ENCODE peak calls at places on chromosome 12, in five cellular contexts. F, H, P, U and O are unnamed samples.

GRCh38 chr12:80648866-80649265 is 58.6 kb upstream of the MYF6 start:
- DNase-seq in H (no peak), U (no peak), P (peak; percentile 57), F (no peak), O (no peak)

GRCh38 chr12:21656931-21657335 is 709 bp downstream of the LDHB start:
- DNase-seq in P (no peak), F (no peak), U (no peak), H (no peak), O (peak; percentile 53)

GRCh38 chr12:10191865-10192264 is 13.0 kb downstream of the TMEM52B start:
- DNase-seq in H (no peak), P (peak; percentile 68), F (no peak), U (no peak), O (no peak)

GRCh38 chr12:57221169-57221917 is 4.7 kb downstream of the NXPH4 start:
- DNase-seq in H (no peak), F (no peak), P (no peak), U (no peak), O (no peak)

GRCh38 chr12:20367731-20368652 is at the start of gene PDE3A:
- DNase-seq in P (peak; percentile 44), U (peak; percentile 70), F (no peak), H (no peak), O (peak; percentile 12)

GRCh38 chr12:60059180-60059579 is 463.4 kb downstream of the SLC16A7 start:
- DNase-seq in P (no peak), U (no peak), F (no peak), H (no peak), O (no peak)

GRCh38 chr12:87094356-87094755 is 838.2 kb upstream of the MGAT4C start:
- DNase-seq in U (no peak), P (no peak), F (no peak), H (no peak), O (no peak)

GRCh38 chr12:76533331-76533730 is 26.2 kb downstream of the OSBPL8 start:
- DNase-seq in F (no peak), P (no peak), H (no peak), U (no peak), O (no peak)

GRCh38 chr12:131745706-131746105 is 34.8 kb downstream of the SFSWAP start:
- DNase-seq in H (no peak), P (no peak), F (no peak), U (no peak), O (no peak)

GRCh38 chr12:12577786-12578185 is 15.1 kb upstream of the DUSP16 start:
- DNase-seq in F (no peak), P (no peak), H (no peak), U (no peak), O (no peak)